ENCODE peak calls at places on chromosome 19, in nine cellular contexts. Q is iris pigment epithelial cell; V is naive thymus-derived CD4-positive, alpha-beta T cell; E is NCI-H1417 treated with DMSO at 0.1 percent for 48 hours; Z is AG04449; N is lower lobe of right lung; M is KG1; X is NCI-H1694; K is stimulated activated CD4-positive, alpha-beta T cell treated with anti-CD3 and anti-CD28 coated beads, Interleukin-2, amount 100 ng/mL, for 48 hours. B is an unnamed sample.

GRCh38 chr19:47227347-47228167 is 3.4 kb downstream of the BBC3 start:
- DNase-seq in Q (peak), V (no peak), E (no peak), Z (peak), N (peak), M (no peak), X (no peak), K (no peak), B (peak)

GRCh38 chr19:35459414-35460082 is 11.5 kb downstream of the FFAR2 start:
- DNase-seq in Q (peak), V (no peak), E (no peak), Z (no peak), N (peak), M (no peak), X (no peak), K (no peak), B (no peak)

GRCh38 chr19:7851623-7852500 is 21.8 kb downstream of the EVI5L start:
- DNase-seq in Q (no peak), V (no peak), E (no peak), Z (no peak), N (no peak), M (no peak), X (no peak), K (no peak), B (no peak)

GRCh38 chr19:19240476-19240875 is 28.7 kb downstream of the NCAN start:
- DNase-seq in Q (no peak), V (no peak), E (no peak), Z (no peak), N (no peak), M (no peak), X (no peak), K (no peak), B (no peak)

GRCh38 chr19:13132471-13133166 is 14.6 kb downstream of the NACC1 start:
- DNase-seq in Q (peak), V (no peak), E (no peak), Z (no peak), N (no peak), M (peak), X (no peak), K (peak), B (no peak)

GRCh38 chr19:41708481-41708880 is at the start of gene CEACAM5:
- DNase-seq in Q (no peak), V (no peak), E (no peak), Z (no peak), N (no peak), M (no peak), X (no peak), K (no peak), B (no peak)

GRCh38 chr19:33251076-33251475 is 25.4 kb upstream of the SLC7A10 start:
- DNase-seq in Q (no peak), V (no peak), E (no peak), Z (no peak), N (peak), M (no peak), X (no peak), K (no peak), B (no peak)

GRCh38 chr19:31355330-31356289 is 6.4 kb upstream of the TSHZ3 start:
- DNase-seq in Q (no peak), V (no peak), E (no peak), Z (no peak), N (no peak), M (no peak), X (no peak), K (no peak), B (no peak)

B was measured in H54.